ENCODE peak calls at places on chromosomes 6 and 20, in nine cellular contexts. U, L, T, Q, G, B, X, P and D are unnamed samples.

GRCh38 chr20:63020681-63021080 is 13.9 kb upstream of the BHLHE23 start:
- DNase-seq in X (no peak), U (peak), G (no peak), B (no peak), P (no peak), L (no peak), Q (no peak), T (no peak), D (no peak)

GRCh38 chr20:33419140-33419974 is 18.0 kb upstream of the CDK5RAP1 start:
- DNase-seq in U (no peak), G (no peak), L (no peak), T (no peak), Q (no peak), B (no peak), P (no peak), X (no peak), D (peak)

GRCh38 chr6:165725201-165725600 is 62.2 kb upstream of the PDE10A start:
- DNase-seq in X (peak), Q (no peak), G (no peak), B (no peak), T (no peak), L (no peak), P (no peak), U (no peak), D (no peak)

GRCh38 chr6:127458817-127459216 is 372 bp downstream of the KIAA0408 start:
- DNase-seq in L (no peak), U (no peak), Q (no peak), G (no peak), T (peak), X (no peak), B (no peak), P (no peak), D (peak)

GRCh38 chr20:37310951-37311350 is 21.5 kb downstream of the MANBAL start:
- DNase-seq in P (no peak), U (no peak), T (no peak), X (no peak), L (no peak), G (no peak), Q (no peak), B (no peak), D (no peak)

GRCh38 chr6:149863596-149863845 is 638 bp downstream of the LRP11 start:
- DNase-seq in P (no peak), Q (no peak), X (no peak), G (no peak), T (no peak), L (no peak), U (no peak), B (no peak), D (no peak)

GRCh38 chr6:142714956-142715355 is 230.0 kb downstream of the HIVEP2 start:
- DNase-seq in U (no peak), Q (no peak), X (no peak), B (no peak), P (no peak), T (no peak), L (no peak), G (no peak), D (no peak)

GRCh38 chr6:14658909-14659561 is 541.5 kb downstream of the CD83 start:
- DNase-seq in X (no peak), G (no peak), Q (peak), P (no peak), U (no peak), T (no peak), B (peak), L (no peak), D (no peak)

GRCh38 chr6:41132254-41132653 is 21.9 kb downstream of the TREML1 start:
- DNase-seq in Q (no peak), G (no peak), U (no peak), B (no peak), X (no peak), P (no peak), L (no peak), T (no peak), D (no peak)

GRCh38 chr20:56706867-56707360 is 77.8 kb downstream of the TFAP2C start:
- DNase-seq in X (no peak), U (no peak), Q (no peak), B (no peak), P (no peak), T (no peak), L (no peak), G (no peak), D (no peak)

GRCh38 chr6:47083586-47084047 is 41.5 kb upstream of the ADGRF1 start:
- DNase-seq in P (peak), T (peak), B (no peak), U (no peak), X (peak), Q (peak), L (no peak), G (peak), D (peak)

GRCh38 chr6:88135578-88136114 is 30.5 kb downstream of the CNR1 start:
- DNase-seq in X (no peak), T (no peak), G (no peak), B (no peak), Q (no peak), L (no peak), P (no peak), U (no peak), D (no peak)

GRCh38 chr6:154538664-154539235 is 28.3 kb upstream of the CNKSR3 start:
- DNase-seq in U (no peak), B (no peak), P (no peak), X (no peak), L (no peak), G (no peak), T (no peak), Q (no peak), D (no peak)

GRCh38 chr6:148342146-148343027 is at the start of gene SASH1:
- DNase-seq in Q (peak), B (peak), T (peak), U (no peak), P (peak), G (peak), X (peak), L (peak), D (peak)

GRCh38 chr6:147194652-147195403 is 9.4 kb upstream of the STXBP5 start:
- DNase-seq in P (no peak), T (peak), G (no peak), Q (no peak), L (no peak), U (no peak), B (no peak), X (no peak), D (no peak)

GRCh38 chr6:95087394-95088097 is 489.8 kb upstream of the MANEA start:
- DNase-seq in X (peak), G (peak), U (no peak), B (no peak), P (no peak), Q (peak), L (no peak), T (peak), D (peak)

GRCh38 chr6:88997365-88997764 is 33.9 kb upstream of the RNGTT start:
- DNase-seq in Q (no peak), X (no peak), G (no peak), T (no peak), B (no peak), U (no peak), L (no peak), P (no peak), D (no peak)

GRCh38 chr20:19890358-19891117 is 126.6 kb upstream of the NAA20 start:
- DNase-seq in Q (no peak), X (peak), L (no peak), P (no peak), T (no peak), B (no peak), U (no peak), G (peak), D (no peak)

GRCh38 chr6:64683682-64684081 is 1023.3 kb downstream of the EYS start:
- DNase-seq in G (no peak), B (no peak), P (peak), U (no peak), T (peak), L (no peak), Q (no peak), X (peak), D (peak)

GRCh38 chr6:37131104-37131959 is 38.6 kb upstream of the PIM1 start:
- DNase-seq in G (peak), Q (peak), B (no peak), P (peak), T (peak), L (peak), X (peak), U (no peak), D (no peak)

GRCh38 chr20:46557231-46557956 is 6.9 kb upstream of the OCSTAMP start:
- DNase-seq in T (no peak), U (no peak), L (no peak), B (no peak), P (no peak), Q (peak), X (no peak), G (no peak), D (no peak)

GRCh38 chr20:13778827-13779226 is 5.9 kb downstream of the ESF1 start:
- DNase-seq in P (no peak), B (no peak), G (no peak), X (no peak), T (no peak), U (no peak), Q (no peak), L (no peak), D (no peak)

GRCh38 chr6:152879681-152880080 is 103.2 kb downstream of the FBXO5 start:
- DNase-seq in G (no peak), P (no peak), B (no peak), L (no peak), X (no peak), Q (no peak), U (no peak), T (no peak), D (no peak)

GRCh38 chr20:62114894-62115293 is 7.4 kb upstream of the LSM14B start:
- DNase-seq in B (no peak), Q (no peak), G (no peak), U (no peak), L (no peak), T (no peak), X (no peak), P (no peak), D (no peak)